ENCODE peak calls at places on chromosomes 13 and 19, in four cellular contexts. G is HL-60, U is GM12878, Z is K562. T is an unnamed sample.

GRCh38 chr19:45218887-45219780 is 26.1 kb downstream of the EXOC3L2 start:
- DNase-seq in G (no peak), U (no peak), Z (peak; percentile 2), T (no peak)

GRCh38 chr13:24709186-24709913 is 29.1 kb downstream of the ATP12A start:
- DNase-seq in G (no peak), Z (no peak), U (no peak), T (peak; percentile 42)

GRCh38 chr13:51957377-51958216 is 53.7 kb downstream of the ATP7B start:
- DNase-seq in G (no peak), U (peak; percentile 37), Z (no peak), T (no peak)

GRCh38 chr19:47407417-47407774 is 11.9 kb downstream of the MEIS3 start:
- DNase-seq in Z (no peak), U (no peak), G (no peak), T (no peak)

GRCh38 chr13:51125495-51126226 is 14.6 kb upstream of the C13orf42 start:
- DNase-seq in Z (peak; percentile 23), U (peak; percentile 16), G (peak; percentile 29), T (peak; percentile 29)

GRCh38 chr19:5225486-5226345 is 114.9 kb downstream of the PTPRS start:
- DNase-seq in G (no peak), Z (peak; percentile 51), U (no peak), T (no peak)

GRCh38 chr19:535017-535835 is 3.7 kb downstream of the CDC34 start:
- DNase-seq in Z (no peak), U (no peak), G (no peak), T (no peak)

GRCh38 chr13:108834193-108834592 is 204.8 kb downstream of the MYO16 start:
- DNase-seq in G (no peak), Z (no peak), U (no peak), T (no peak)

GRCh38 chr13:111874981-111875380 is 192.0 kb upstream of the SOX1 start:
- DNase-seq in U (no peak), Z (no peak), G (no peak), T (no peak)

DNA sequence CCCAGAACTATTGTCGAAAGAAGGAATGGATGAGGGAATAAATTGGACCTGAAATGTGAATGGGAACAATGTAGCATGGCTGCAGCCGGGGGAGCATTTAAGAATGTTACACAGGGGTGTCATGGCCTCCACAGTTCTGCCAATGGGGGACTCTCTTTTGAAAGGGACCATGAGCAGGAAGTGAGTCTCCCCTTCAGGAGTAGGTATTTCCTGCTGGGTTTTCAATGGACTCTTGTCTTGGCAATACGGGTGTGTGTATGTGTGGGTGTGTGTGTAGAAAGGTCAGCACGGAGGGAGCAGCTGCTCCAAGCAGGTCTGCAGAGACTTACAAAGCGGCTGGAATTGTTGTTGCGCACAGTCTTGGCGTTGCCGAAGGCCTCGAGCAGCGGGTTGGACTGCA is 24.4 kb downstream of the MYO1F start:
- DNase-seq in G (no peak), Z (peak; percentile 35), U (no peak), T (no peak)
- TF ChIP-seq SPI1 in G (no peak), Z (no peak), U (no peak), T (no peak)

GRCh38 chr19:29401712-29402421 is 123.9 kb upstream of the VSTM2B start:
- DNase-seq in U (no peak), G (no peak), Z (no peak), T (no peak)

GRCh38 chr19:29400917-29401711 is 124.7 kb upstream of the VSTM2B start:
- DNase-seq in G (no peak), U (peak; percentile 0), Z (no peak), T (no peak)

GRCh38 chr19:29404015-29404414 is 121.8 kb upstream of the VSTM2B start:
- DNase-seq in Z (no peak), U (no peak), G (no peak), T (no peak)

GRCh38 chr19:29405728-29405995 is 120.1 kb upstream of the VSTM2B start:
- DNase-seq in Z (no peak), G (no peak), U (no peak), T (no peak)

DNA sequence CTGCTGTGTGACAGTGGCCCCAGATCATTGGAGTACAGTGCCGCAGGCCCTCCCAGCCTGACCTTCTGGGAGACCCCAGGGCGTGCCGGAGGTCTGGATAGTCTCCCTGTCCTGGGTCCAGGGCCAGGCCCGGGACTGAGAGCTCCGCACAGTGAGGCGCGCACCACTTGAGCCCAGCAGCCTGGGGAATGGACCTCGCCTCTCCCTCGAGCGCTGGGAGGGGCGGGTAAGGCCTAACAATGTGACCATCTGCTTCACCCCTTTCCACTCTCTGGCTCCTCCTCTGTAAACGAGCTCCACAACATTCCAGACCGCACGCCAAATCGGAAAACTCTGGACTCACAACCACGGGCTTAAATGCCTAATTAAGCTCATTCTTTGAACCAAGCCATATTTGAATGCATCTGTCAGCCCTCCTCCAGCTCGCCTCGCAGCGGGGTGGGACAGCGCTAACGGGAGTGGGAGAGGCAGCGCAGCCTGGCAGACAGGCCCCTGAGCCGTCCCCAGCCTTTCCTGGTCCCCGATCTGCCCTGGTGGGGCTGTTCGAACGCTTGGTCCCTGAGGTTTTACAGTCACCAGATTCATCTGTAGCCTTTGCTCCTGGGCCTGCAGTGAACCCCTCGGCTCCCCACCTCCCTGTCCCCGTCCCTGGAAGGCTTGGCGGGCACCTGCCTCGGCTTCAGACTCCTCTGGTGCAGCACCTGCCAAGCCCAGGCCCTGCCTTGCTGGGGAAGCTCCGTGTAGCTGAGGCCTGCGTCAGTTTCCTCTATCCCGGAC is 120.7 kb upstream of the VSTM2B start:
- DNase-seq in Z (no peak), G (no peak), U (no peak), T (no peak)
- TF ChIP-seq SPI1 in Z (no peak), G (no peak), U (no peak), T (no peak)

DNA sequence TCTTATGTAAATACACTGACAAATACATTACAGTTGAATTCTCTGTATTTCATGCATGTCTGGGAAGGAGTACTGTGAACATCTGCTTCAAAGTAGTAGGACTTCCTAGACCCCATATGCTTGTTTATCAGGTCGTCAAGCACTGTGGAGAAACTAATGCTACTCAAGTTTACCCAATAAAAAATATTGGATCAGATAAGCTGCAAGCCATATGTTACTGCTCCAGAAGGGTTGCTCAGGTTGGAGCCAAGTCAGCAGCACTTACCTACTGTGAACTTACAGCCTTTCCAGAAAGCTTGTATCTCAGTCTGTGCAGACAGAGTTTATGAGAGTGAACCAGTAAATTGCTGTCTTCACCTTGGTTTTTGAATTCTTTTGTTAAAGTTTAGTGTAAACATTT is 36.2 kb downstream of the SLAIN1 start:
- DNase-seq in U (no peak), G (no peak), Z (no peak), T (no peak)
- TF ChIP-seq SPI1 in U (no peak), G (no peak), Z (no peak), T (no peak)

GRCh38 chr13:42894765-42895181 is 97.3 kb downstream of the EPSTI1 start:
- DNase-seq in Z (no peak), U (no peak), G (no peak), T (no peak)
- TF ChIP-seq SPI1 in Z (no peak), U (no peak), G (no peak), T (no peak)

T was measured in GM12891.